ENCODE peak calls at places on chromosomes 2 and 18, in nine cellular contexts. E is GM23248, A is HepG2, N is PC-9, Z is HCT116, S is right lobe of liver, L is A549, O is neural progenitor cell, J is psoas muscle. U is an unnamed sample. For H3K4me1 and H3K9me3, the result is how much of the 10 kb centered on the place peaks cover.

GRCh38 chr2:85741211-85741610 is 12.6 kb upstream of the ATOH8 start:
- DNase-seq in E (no peak), A (no peak), N (no peak), Z (no peak), S (no peak), L (peak), O (no peak), J (no peak), U (no peak)

GRCh38 chr2:86000938-86001312 is 104.8 kb downstream of the POLR1A start:
- DNase-seq in E (peak), A (no peak), N (no peak), Z (no peak), S (no peak), L (no peak), O (no peak), J (no peak), U (no peak)

GRCh38 chr2:45986509-45986908 is 310.7 kb upstream of the EPAS1 start:
- DNase-seq in E (no peak), A (no peak), N (no peak), Z (no peak), S (no peak), L (no peak), O (no peak), J (peak), U (no peak)

GRCh38 chr2:183022711-183023110 is 15.5 kb downstream of the NCKAP1 start:
- DNase-seq in E (no peak), A (no peak), N (no peak), Z (no peak), S (no peak), L (no peak), O (no peak), J (no peak), U (no peak)

GRCh38 chr2:68994864-68995263 is 18.1 kb upstream of the ANTXR1 start:
- DNase-seq in E (peak), A (no peak), N (peak), Z (no peak), S (no peak), L (no peak), O (no peak), J (peak), U (peak)

GRCh38 chr2:71576541-71576940 is 123.2 kb downstream of the DYSF start:
- DNase-seq in E (peak), A (no peak), N (no peak), Z (no peak), S (no peak), L (no peak), O (no peak), J (peak), U (no peak)

GRCh38 chr18:47331641-47332040 is 80.2 kb upstream of the SKOR2 start:
- DNase-seq in E (no peak), A (no peak), N (no peak), Z (no peak), S (no peak), L (no peak), O (no peak), J (no peak), U (no peak)

GRCh38 chr2:104434363-104434792 is 419.5 kb upstream of the POU3F3 start:
- DNase-seq in E (peak), A (no peak), N (no peak), Z (no peak), S (peak), L (no peak), O (peak), J (no peak), U (no peak)

GRCh38 chr2:21620771-21621170 is 497.0 kb downstream of the TDRD15 start:
- DNase-seq in E (no peak), A (no peak), N (no peak), Z (no peak), S (no peak), L (no peak), O (no peak), J (no peak), U (no peak)

GRCh38 chr2:36697424-36698066 is 1.0 kb downstream of the VIT start:
- DNase-seq in E (no peak), A (no peak), N (no peak), Z (no peak), S (no peak), L (no peak), O (no peak), J (no peak), U (no peak)

GRCh38 chr2:234290671-234291070 is 206.2 kb downstream of the ARL4C start:
- DNase-seq in E (no peak), A (no peak), N (no peak), Z (no peak), S (no peak), L (no peak), O (no peak), J (no peak), U (no peak)

GRCh38 chr18:75828379-75828778 is 400.9 kb upstream of the SMIM21 start:
- DNase-seq in E (no peak), A (no peak), N (no peak), Z (no peak), S (no peak), L (no peak), O (no peak), J (no peak), U (no peak)

GRCh38 chr2:69213832-69214231 is 173.2 kb downstream of the GFPT1 start:
- DNase-seq in E (peak), A (no peak), N (no peak), Z (no peak), S (no peak), L (no peak), O (no peak), J (no peak), U (no peak)

GRCh38 chr2:162908567-162908966 is 70.0 kb upstream of the KCNH7 start:
- DNase-seq in E (no peak), A (no peak), N (no peak), Z (no peak), S (no peak), L (no peak), O (peak), J (no peak), U (no peak)

GRCh38 chr2:144364988-144365738 is 154.8 kb downstream of the ZEB2 start:
- DNase-seq in E (peak), A (no peak), N (no peak), Z (no peak), S (no peak), L (no peak), O (no peak), J (no peak), U (peak)

GRCh38 chr2:207879536-207879935 is 109.8 kb upstream of the FZD5 start:
- DNase-seq in E (peak), A (peak), N (no peak), Z (no peak), S (no peak), L (no peak), O (no peak), J (no peak), U (no peak)

GRCh38 chr2:53867169-53867568 is 7.4 kb upstream of the GPR75 start:
- DNase-seq in E (no peak), A (no peak), N (no peak), Z (no peak), S (no peak), L (no peak), O (no peak), J (no peak), U (no peak)

GRCh38 chr2:19911799-19912509 is 10.2 kb upstream of the TTC32 start:
- DNase-seq in E (peak), A (no peak), N (peak), Z (peak), S (no peak), L (peak), O (no peak), J (no peak), U (peak)

GRCh38 chr2:1814616-1815015 is 70.3 kb upstream of the PXDN start:
- DNase-seq in E (no peak), A (no peak), N (no peak), Z (no peak), S (no peak), L (no peak), O (no peak), J (no peak), U (no peak)

GRCh38 chr2:1818404-1818803 is 74.1 kb upstream of the PXDN start:
- DNase-seq in E (peak), A (no peak), N (no peak), Z (no peak), S (no peak), L (no peak), O (no peak), J (no peak), U (no peak)

GRCh38 chr2:1817256-1818127 is 73.2 kb upstream of the PXDN start:
- DNase-seq in E (peak), A (peak), N (no peak), Z (peak), S (peak), L (peak), O (peak), J (peak), U (peak)

GRCh38 chr2:1815053-1815452 is 70.7 kb upstream of the PXDN start:
- DNase-seq in E (no peak), A (no peak), N (no peak), Z (no peak), S (no peak), L (no peak), O (no peak), J (no peak), U (no peak)

DNA sequence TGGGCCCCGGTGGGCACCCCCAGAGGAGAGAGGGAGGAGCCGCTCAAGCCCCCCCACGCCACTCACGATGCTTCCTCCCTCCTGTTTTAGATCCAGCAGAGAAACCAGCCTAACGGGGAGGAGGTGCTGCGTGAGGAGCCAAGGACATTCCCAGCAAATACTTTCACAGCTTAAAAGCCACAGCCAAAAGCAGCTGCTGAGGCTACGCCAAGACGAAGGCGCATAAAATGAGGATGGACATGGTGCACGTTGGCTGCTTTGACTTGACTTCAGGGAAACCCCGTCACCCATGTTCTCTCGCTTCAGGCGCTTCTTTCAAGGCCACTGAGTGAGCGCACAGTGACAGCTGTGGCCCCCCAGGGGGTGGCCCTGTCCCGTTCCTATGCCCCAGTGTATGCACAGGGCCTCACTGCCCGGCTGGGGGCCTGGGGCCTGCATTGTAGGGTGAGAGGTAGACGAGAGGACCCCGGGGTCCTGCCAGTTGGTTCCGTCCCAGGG is 72.1 kb upstream of the PXDN start:
- DNase-seq in E (peak), A (no peak), N (no peak), Z (no peak), S (no peak), L (no peak), O (no peak), J (peak), U (no peak)
- H3K4me3 ChIP-seq in E (peak), A (no peak), N (no peak), Z (no peak), S (no peak), L (no peak), O (no peak), J (no peak), U (no peak)

GRCh38 chr2:98308068-98308467 is 38.2 kb upstream of the CNGA3 start:
- DNase-seq in E (peak), A (no peak), N (no peak), Z (no peak), S (no peak), L (no peak), O (no peak), J (no peak), U (no peak)
- H3K4me1 ChIP-seq in E (under half), A (under half), N (under half), Z (under half), S (under half), L (under half), O (under half), J (under half), U (under half)

GRCh38 chr18:79730804-79731203 is 51.2 kb downstream of the CTDP1 start:
- DNase-seq in E (no peak), A (no peak), N (no peak), Z (no peak), S (no peak), L (no peak), O (no peak), J (no peak), U (no peak)
- H3K9me3 ChIP-seq in E (under half), A (under half), N (under half), Z (under half), S (under half), L (under half), O (under half), J (under half), U (under half)

DNA sequence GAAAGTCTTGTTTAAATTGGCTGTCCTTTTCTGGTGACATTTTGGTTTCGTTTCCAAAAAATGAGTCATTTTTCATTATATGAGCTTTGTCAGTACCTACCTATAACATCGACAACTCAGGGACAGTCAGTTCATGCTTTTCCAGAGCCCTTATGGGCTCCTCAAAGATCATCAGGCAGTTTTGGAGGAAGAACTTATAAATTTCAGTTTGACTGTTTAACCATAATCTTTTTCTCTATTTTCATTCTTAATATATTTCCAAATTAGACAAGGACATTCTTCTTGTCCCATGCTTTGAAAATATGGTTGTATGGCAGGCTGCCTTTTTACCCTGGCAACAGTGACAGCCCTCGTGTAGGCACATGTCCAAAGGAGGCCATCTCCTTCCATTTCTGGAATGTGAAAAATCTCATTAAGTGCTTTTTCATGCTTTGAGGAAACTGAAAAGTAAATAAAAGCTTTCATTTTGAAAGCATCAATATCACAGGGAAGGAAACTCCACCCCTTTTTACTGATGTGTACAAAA is 7.3 kb upstream of the PROC start:
- DNase-seq in E (peak), A (peak), N (peak), Z (no peak), S (no peak), L (peak), O (no peak), J (no peak), U (peak)
- H3K4me3 ChIP-seq in E (peak), A (no peak), N (no peak), Z (no peak), S (no peak), L (no peak), O (no peak), J (peak), U (no peak)

GRCh38 chr18:8609711-8610441 is 639 bp downstream of the RAB12 start:
- DNase-seq in E (peak), A (no peak), N (no peak), Z (no peak), S (peak), L (no peak), O (peak), J (peak), U (no peak)
- H3K4me1 ChIP-seq in E (under half), A (half or more), N (under half), Z (under half), S (under half), L (under half), O (under half), J (under half), U (under half)

GRCh38 chr2:173934895-173935294 is 30.3 kb downstream of the SP3 start:
- DNase-seq in E (no peak), A (no peak), N (peak), Z (peak), S (no peak), L (no peak), O (no peak), J (no peak), U (no peak)
- H3K9me3 ChIP-seq in E (under half), A (under half), N (under half), Z (under half), S (under half), L (under half), O (under half), J (under half), U (under half)

GRCh38 chr2:121282800-121283382 is 2.1 kb downstream of the TFCP2L1 start:
- DNase-seq in E (no peak), A (peak), N (no peak), Z (no peak), S (peak), L (peak), O (no peak), J (no peak), U (no peak)
- H3K4me3 ChIP-seq in E (no peak), A (no peak), N (no peak), Z (no peak), S (no peak), L (peak), O (no peak), J (no peak), U (no peak)

DNA sequence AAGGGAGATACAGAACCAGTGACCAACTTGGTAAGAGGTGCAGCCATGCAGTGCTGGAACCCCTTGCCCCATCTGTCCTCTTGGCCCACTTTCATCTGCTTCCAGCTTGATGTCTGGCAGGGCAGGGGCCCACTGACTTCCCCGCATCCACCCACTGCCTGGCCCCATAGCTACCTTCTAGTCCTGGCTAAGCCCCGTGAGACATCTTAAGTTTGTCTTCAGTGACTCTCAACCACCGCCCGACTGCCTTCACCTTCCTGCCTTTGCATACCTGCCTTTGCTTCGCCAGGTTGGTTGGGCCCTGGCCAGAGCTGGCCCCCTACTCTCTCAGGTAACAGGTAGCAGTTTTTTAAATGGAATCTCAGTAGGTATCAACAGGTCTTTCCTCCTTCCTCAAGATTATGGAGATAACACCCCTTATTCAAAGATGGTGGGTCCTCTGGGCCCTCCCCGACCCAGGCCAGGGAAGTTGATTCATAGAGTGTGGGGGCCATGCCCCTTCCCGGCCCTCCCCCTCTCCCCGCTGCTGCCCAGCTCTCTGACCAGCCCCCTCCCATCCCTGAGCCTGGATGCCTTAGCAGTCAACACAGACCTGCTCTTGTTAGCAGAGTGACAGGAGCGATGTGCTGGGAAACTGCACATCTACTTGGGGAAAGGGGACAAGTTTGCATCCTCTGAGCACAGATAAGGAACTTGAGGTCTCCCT is 2.8 kb downstream of the ARID5A start:
- DNase-seq in E (no peak), A (no peak), N (no peak), Z (no peak), S (no peak), L (no peak), O (no peak), J (no peak), U (no peak)
- H3K4me1 ChIP-seq in E (under half), A (under half), N (under half), Z (under half), S (under half), L (under half), O (under half), J (half or more), U (under half)

GRCh38 chr18:66587430-66587829 is 16.5 kb downstream of the CDH19 start:
- DNase-seq in E (no peak), A (no peak), N (no peak), Z (no peak), S (no peak), L (no peak), O (no peak), J (no peak), U (no peak)

DNA sequence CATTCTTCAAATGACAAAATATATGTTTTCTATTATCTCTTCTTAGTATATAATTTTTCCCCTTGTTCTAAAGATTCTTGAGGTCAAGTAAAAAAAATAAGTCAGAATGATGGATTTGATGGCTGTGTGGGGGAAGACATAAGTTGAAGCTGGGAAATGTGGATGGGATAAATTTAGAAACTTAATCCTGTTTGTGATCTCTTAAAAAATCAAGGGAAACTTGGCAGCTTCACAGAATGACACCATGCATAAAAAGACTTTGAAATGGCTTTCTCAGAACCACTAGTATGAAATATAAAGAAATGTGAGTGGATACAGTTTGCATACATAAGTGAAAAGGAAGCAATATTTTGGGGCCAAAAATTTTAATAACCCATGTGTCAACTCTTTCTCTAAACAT is 21.7 kb downstream of the CDH19 start:
- DNase-seq in E (no peak), A (no peak), N (no peak), Z (no peak), S (no peak), L (no peak), O (no peak), J (no peak), U (no peak)
- H3K9me3 ChIP-seq in E (under half), A (under half), N (under half), Z (under half), S (under half), L (under half), O (under half), J (under half), U (under half)

DNA sequence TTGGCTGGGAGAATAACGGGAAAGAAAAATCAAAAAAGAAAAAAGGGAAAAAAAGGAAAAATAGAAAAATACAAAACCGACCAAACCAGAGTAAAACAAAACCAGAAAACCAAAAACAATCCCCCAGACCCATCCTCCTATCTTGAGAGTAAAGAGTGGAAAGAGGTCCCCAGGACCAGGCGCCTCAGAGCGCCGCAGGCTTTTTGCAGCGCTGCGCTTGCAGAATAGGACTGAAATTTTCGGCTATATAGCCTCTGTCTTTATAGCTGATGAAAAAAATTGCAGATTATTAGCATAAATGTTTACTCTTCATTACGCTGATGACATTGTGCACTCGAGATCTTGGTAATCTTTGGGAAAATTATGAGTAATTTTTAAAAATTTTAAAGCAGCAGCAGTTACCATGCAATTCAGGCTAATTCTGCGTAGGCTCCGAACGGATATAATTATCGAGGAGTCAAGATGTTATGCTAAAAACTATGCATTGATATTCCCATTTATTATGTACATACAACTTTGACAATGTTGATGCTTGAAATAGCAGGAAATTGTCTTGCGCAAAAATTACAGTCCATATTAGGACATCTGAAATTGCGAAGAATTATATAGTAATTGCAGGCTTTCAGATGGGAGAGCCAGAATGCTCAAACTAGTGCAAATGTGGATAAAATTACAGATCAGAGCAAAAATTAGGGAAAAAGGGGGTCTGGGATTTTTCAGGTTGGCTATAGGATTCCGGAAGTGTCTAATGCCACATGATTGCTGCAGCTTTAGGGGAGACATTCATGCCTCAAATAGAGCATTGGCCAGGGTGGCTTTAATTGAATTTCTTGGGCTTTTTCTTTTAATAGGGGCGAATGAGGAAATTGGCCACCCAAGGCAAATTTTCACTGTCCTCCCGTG is 8.4 kb downstream of the DLX1 start:
- DNase-seq in E (no peak), A (no peak), N (no peak), Z (no peak), S (no peak), L (no peak), O (peak), J (no peak), U (no peak)
- H3K4me3 ChIP-seq in E (peak), A (no peak), N (peak), Z (peak), S (no peak), L (peak), O (no peak), J (peak), U (peak)

U was measured in SJSA1.